ENCODE peak calls at places on chromosome 21, in seven cellular contexts. U is nephron progenitor cell, Q is astrocyte of the spinal cord, E is thyroid gland, Y is dorsolateral prefrontal cortex, I is cardiac fibroblast, A is A673. J is an unnamed sample.

GRCh38 chr21:16193758-16194606 is 464.2 kb downstream of the USP25 start:
- DNase-seq in Y (peak), Q (peak), A (no peak), E (peak), I (peak), U (peak), J (peak)

GRCh38 chr21:17435565-17436543 is 77.0 kb upstream of the CXADR start:
- DNase-seq in A (no peak), Q (no peak), Y (no peak), E (no peak), I (no peak), U (no peak), J (no peak)

GRCh38 chr21:35257413-35257812 is 208.3 kb upstream of the RUNX1 start:
- DNase-seq in I (peak), Y (no peak), E (peak), Q (peak), U (no peak), A (peak), J (no peak)

GRCh38 chr21:35528109-35529042 is 479.3 kb upstream of the RUNX1 start:
- DNase-seq in I (peak), A (no peak), Y (no peak), E (peak), U (peak), Q (no peak), J (no peak)

GRCh38 chr21:16983425-16983824 is 529.4 kb upstream of the CXADR start:
- DNase-seq in E (no peak), U (no peak), I (no peak), Y (no peak), A (no peak), Q (no peak), J (no peak)

GRCh38 chr21:31294691-31295090 is 49.4 kb downstream of the TIAM1 start:
- DNase-seq in A (no peak), I (no peak), Y (peak), E (no peak), U (no peak), Q (no peak), J (no peak)

GRCh38 chr21:36735724-36736310 is 36.9 kb downstream of the SIM2 start:
- DNase-seq in U (no peak), Y (no peak), E (no peak), Q (no peak), A (no peak), I (no peak), J (no peak)

GRCh38 chr21:25809013-25809412 is 74.2 kb downstream of the GABPA start:
- DNase-seq in I (no peak), Y (no peak), Q (no peak), A (no peak), E (no peak), U (no peak), J (no peak)

GRCh38 chr21:35428041-35428400 is 378.9 kb upstream of the RUNX1 start:
- DNase-seq in Q (peak), A (no peak), E (no peak), Y (no peak), U (no peak), I (peak), J (no peak)

GRCh38 chr21:45908536-45909237 is 72.9 kb upstream of the COL6A1 start:
- DNase-seq in A (no peak), Q (no peak), U (no peak), Y (no peak), I (no peak), E (no peak), J (no peak)

GRCh38 chr21:31566061-31566460 is 93.4 kb upstream of the SOD1 start:
- DNase-seq in I (peak), A (no peak), U (no peak), Y (no peak), Q (no peak), E (no peak), J (no peak)

GRCh38 chr21:34986561-34987533 is 62.3 kb downstream of the RUNX1 start:
- DNase-seq in A (no peak), I (peak), Q (peak), U (no peak), Y (no peak), E (no peak), J (no peak)

GRCh38 chr21:9780441-9780937 is 740.9 kb upstream of the TPTE start:
- DNase-seq in E (no peak), Q (no peak), I (no peak), Y (no peak), U (no peak), A (no peak), J (no peak)

GRCh38 chr21:25457411-25457810 is 149.9 kb downstream of the MRPL39 start:
- DNase-seq in U (no peak), I (peak), E (no peak), A (peak), Y (no peak), Q (peak), J (no peak)

GRCh38 chr21:36699026-36699545 is at the start of gene SIM2:
- DNase-seq in Q (no peak), I (peak), Y (no peak), A (peak), E (no peak), U (no peak), J (peak)

GRCh38 chr21:25396135-25396711 is 211.1 kb downstream of the MRPL39 start:
- DNase-seq in U (no peak), A (no peak), Y (no peak), E (no peak), Q (no peak), I (no peak), J (no peak)

GRCh38 chr21:25441835-25442234 is 165.4 kb downstream of the MRPL39 start:
- DNase-seq in Q (no peak), Y (no peak), A (no peak), U (no peak), I (no peak), E (no peak), J (no peak)

GRCh38 chr21:35395728-35396127 is 346.6 kb upstream of the RUNX1 start:
- DNase-seq in Y (no peak), E (no peak), A (no peak), U (no peak), I (peak), Q (no peak), J (no peak)

GRCh38 chr21:36749935-36750578 is 51.1 kb downstream of the SIM2 start:
- DNase-seq in U (peak), I (peak), Q (peak), A (peak), Y (no peak), E (no peak), J (peak)

GRCh38 chr21:36917487-36918158 is 48.8 kb downstream of the HLCS start:
- DNase-seq in Q (peak), E (no peak), I (peak), Y (no peak), U (no peak), A (peak), J (no peak)

GRCh38 chr21:15841856-15842564 is 112.2 kb downstream of the USP25 start:
- DNase-seq in Y (no peak), U (no peak), I (peak), E (no peak), A (peak), Q (peak), J (no peak)

GRCh38 chr21:46326110-46326703 is 2.3 kb downstream of the PCNT start:
- DNase-seq in U (no peak), A (no peak), E (no peak), Q (no peak), I (no peak), Y (no peak), J (no peak)

GRCh38 chr21:16084776-16085364 is 355.1 kb downstream of the USP25 start:
- DNase-seq in Y (peak), I (peak), A (no peak), U (no peak), E (peak), Q (peak), J (no peak)

GRCh38 chr21:39184050-39184980 is 1.1 kb upstream of the PSMG1 start:
- DNase-seq in E (no peak), Y (no peak), A (peak), U (no peak), Q (peak), I (no peak), J (no peak)

GRCh38 chr21:20943476-20944085 is 54.6 kb upstream of the NCAM2 start:
- DNase-seq in A (no peak), Q (no peak), Y (peak), E (no peak), U (no peak), I (no peak), J (no peak)

GRCh38 chr21:36859744-36860501 is 106.5 kb downstream of the HLCS start:
- DNase-seq in I (peak), A (peak), E (peak), Y (no peak), U (peak), Q (peak), J (no peak)

GRCh38 chr21:31180256-31181088 is 142.2 kb upstream of the KRTAP19-8 start:
- DNase-seq in U (no peak), A (peak), I (peak), Q (peak), E (no peak), Y (no peak), J (peak)

GRCh38 chr21:31509108-31510017 is 150.1 kb upstream of the SOD1 start:
- DNase-seq in E (no peak), Y (no peak), I (peak), A (peak), U (peak), Q (peak), J (peak)

GRCh38 chr21:35969281-35969680 is 91.0 kb downstream of the SETD4 start:
- DNase-seq in Y (no peak), A (no peak), U (no peak), Q (no peak), I (no peak), E (no peak), J (no peak)

GRCh38 chr21:36639769-36640168 is 59.1 kb upstream of the SIM2 start:
- DNase-seq in I (no peak), Q (no peak), A (no peak), E (no peak), U (no peak), Y (no peak), J (no peak)

GRCh38 chr21:24470852-24471251 is 1136.4 kb downstream of the MRPL39 start:
- DNase-seq in U (no peak), E (no peak), Q (no peak), A (no peak), I (no peak), Y (no peak), J (no peak)

GRCh38 chr21:36208326-36209013 is 51.8 kb downstream of the DOP1B start:
- DNase-seq in Y (peak), E (no peak), U (no peak), A (no peak), Q (no peak), I (no peak), J (no peak)

GRCh38 chr21:43208561-43209332 is 39.9 kb downstream of the CRYAA start:
- DNase-seq in I (no peak), Y (no peak), A (no peak), E (no peak), Q (no peak), U (no peak), J (no peak)

GRCh38 chr21:30831194-30831765 is 1.7 kb upstream of the KRTAP7-1 start:
- DNase-seq in Q (no peak), A (peak), U (peak), E (no peak), I (peak), Y (no peak), J (peak)

GRCh38 chr21:23811802-23812201 is 1795.5 kb downstream of the MRPL39 start:
- DNase-seq in Q (no peak), E (no peak), A (no peak), U (no peak), Y (no peak), I (no peak), J (no peak)

GRCh38 chr21:20023199-20023598 is 975.0 kb upstream of the NCAM2 start:
- DNase-seq in Y (no peak), E (no peak), A (no peak), U (no peak), I (no peak), Q (no peak), J (no peak)

GRCh38 chr21:45580576-45581321 is 38.5 kb upstream of the SLC19A1 start:
- DNase-seq in U (no peak), Y (no peak), Q (no peak), I (no peak), A (no peak), E (no peak), J (no peak)

GRCh38 chr21:36661511-36662309 is 37.2 kb upstream of the SIM2 start:
- DNase-seq in Q (peak), Y (peak), E (peak), A (peak), I (peak), U (peak), J (peak)

DNA sequence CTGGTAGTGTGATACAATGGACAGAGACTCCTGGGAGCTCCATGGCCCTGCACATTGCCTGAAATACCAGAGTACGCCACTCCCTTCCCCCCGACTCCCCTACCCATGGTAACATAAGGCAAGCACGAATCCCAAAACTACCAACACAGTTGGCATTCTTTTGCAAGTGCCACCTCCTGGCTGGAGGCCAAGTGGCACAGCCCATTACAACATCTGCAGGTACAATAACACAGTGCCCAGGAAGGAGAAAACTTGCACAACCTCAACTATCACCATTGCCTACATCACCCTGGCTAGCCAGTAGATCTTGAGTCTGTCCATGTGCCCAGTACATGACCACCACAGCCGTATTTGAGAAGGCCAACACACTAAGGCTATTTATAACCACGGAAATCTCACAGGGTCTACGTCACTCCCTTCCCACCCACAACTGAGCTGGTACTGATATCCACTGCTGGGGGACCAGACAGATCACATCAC is 11.7 kb downstream of the ADAMTS1 start:
- DNase-seq in E (peak), U (no peak), I (peak), A (no peak), Q (no peak), Y (no peak), J (no peak)
- TF ChIP-seq CTCF in E (no peak), U (no peak), I (no peak), A (no peak), Q (no peak), Y (no peak), J (no peak)

GRCh38 chr21:42147386-42148020 is 71.4 kb upstream of the ABCG1 start:
- DNase-seq in Y (no peak), Q (no peak), U (no peak), I (no peak), E (no peak), A (no peak), J (no peak)

GRCh38 chr21:42146821-42147220 is 72.1 kb upstream of the ABCG1 start:
- DNase-seq in A (no peak), E (no peak), Q (no peak), I (no peak), Y (no peak), U (no peak), J (no peak)

GRCh38 chr21:42144679-42145568 is 73.8 kb downstream of the UMODL1 start:
- DNase-seq in A (no peak), I (no peak), Q (no peak), E (no peak), Y (no peak), U (no peak), J (no peak)

GRCh38 chr21:42145569-42146250 is 73.2 kb upstream of the ABCG1 start:
- DNase-seq in U (peak), Y (peak), Q (peak), I (peak), E (peak), A (peak), J (peak)

GRCh38 chr21:42146251-42146805 is 72.6 kb upstream of the ABCG1 start:
- DNase-seq in Y (no peak), Q (no peak), I (no peak), E (no peak), U (no peak), A (no peak), J (no peak)
- TF ChIP-seq CTCF in Y (no peak), Q (no peak), I (no peak), E (no peak), U (no peak), A (no peak), J (no peak)

GRCh38 chr21:41378849-41379248 is 17.0 kb downstream of the MX2 start:
- DNase-seq in A (no peak), Y (no peak), I (no peak), E (no peak), U (no peak), Q (no peak), J (no peak)
- TF ChIP-seq CTCF in A (no peak), Y (no peak), I (no peak), E (no peak), U (no peak), Q (no peak), J (no peak)

GRCh38 chr21:41957991-41958766 is 4.4 kb upstream of the C2CD2 start:
- DNase-seq in I (peak), U (no peak), Q (peak), A (peak), Y (no peak), E (peak), J (no peak)

GRCh38 chr21:41958886-41959563 is 5.2 kb upstream of the C2CD2 start:
- DNase-seq in E (no peak), A (no peak), Y (no peak), I (no peak), U (no peak), Q (no peak), J (no peak)

GRCh38 chr21:41954654-41955499 is 1.1 kb upstream of the C2CD2 start:
- DNase-seq in Y (no peak), U (no peak), Q (no peak), I (no peak), A (no peak), E (no peak), J (no peak)

GRCh38 chr21:41955516-41955915 is 1.7 kb upstream of the C2CD2 start:
- DNase-seq in E (no peak), A (no peak), U (no peak), I (no peak), Y (no peak), Q (no peak), J (no peak)

GRCh38 chr21:41956926-41957729 is 3.3 kb upstream of the C2CD2 start:
- DNase-seq in E (no peak), A (peak), U (no peak), I (peak), Y (no peak), Q (peak), J (no peak)
- TF ChIP-seq CTCF in E (no peak), A (no peak), U (no peak), I (peak), Y (no peak), Q (no peak), J (no peak)

DNA sequence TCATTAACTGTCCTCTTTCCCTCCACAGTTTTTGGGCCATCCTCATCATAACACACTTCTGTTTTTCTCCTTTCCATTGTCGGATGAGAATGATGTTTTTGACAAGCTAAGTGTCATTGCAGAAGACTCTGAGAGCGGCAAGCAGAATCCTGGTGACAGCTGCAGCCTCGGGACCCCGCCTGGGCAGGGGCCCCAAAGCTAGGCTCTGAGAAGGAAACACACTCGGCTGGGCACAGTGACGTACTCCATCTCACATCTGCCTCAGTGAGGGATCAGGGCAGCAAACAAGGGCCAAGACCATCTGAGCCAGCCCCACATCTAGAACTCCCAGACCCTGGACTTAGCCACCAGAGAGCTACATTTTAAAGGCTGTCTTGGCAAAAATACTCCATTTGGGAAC is 28.6 kb upstream of the IFNAR1 start:
- DNase-seq in E (no peak), I (no peak), Y (no peak), U (no peak), Q (no peak), A (no peak), J (no peak)
- TF ChIP-seq CTCF in E (no peak), I (no peak), Y (no peak), U (no peak), Q (no peak), A (no peak), J (no peak)

DNA sequence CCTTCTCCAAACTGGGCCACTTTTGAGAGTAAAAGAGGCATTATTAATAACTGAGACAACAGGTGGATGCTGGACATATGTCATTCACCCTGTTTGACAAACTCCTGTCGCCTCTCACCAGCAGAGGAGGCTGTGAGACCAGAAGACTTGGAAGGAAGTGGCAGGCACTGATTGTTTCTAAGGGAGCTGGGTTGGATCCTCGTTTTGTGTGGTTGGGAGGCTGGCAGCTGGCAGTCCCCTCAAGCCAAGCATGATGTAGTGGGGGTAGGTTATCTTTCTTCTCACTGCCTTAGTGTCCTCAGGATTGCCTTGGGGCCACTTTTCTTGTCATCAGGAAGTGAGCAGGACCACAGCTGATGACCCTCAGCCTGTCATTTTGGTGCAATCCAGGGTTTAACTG is 86.5 kb upstream of the KCNJ15 start:
- DNase-seq in A (no peak), Y (no peak), I (peak), E (peak), Q (peak), U (peak), J (no peak)
- TF ChIP-seq CTCF in A (no peak), Y (no peak), I (peak), E (no peak), Q (peak), U (peak), J (peak)

GRCh38 chr21:41289431-41289830 is 27.2 kb upstream of the FAM3B start:
- DNase-seq in I (peak), A (peak), U (peak), Y (no peak), Q (no peak), E (peak), J (no peak)
- TF ChIP-seq CTCF in I (no peak), A (no peak), U (no peak), Y (no peak), Q (no peak), E (no peak), J (no peak)

GRCh38 chr21:44444286-44444931 is 10.9 kb upstream of the LRRC3 start:
- DNase-seq in A (no peak), U (peak), Y (no peak), I (no peak), E (no peak), Q (no peak), J (peak)
- TF ChIP-seq CTCF in A (peak), U (no peak), Y (no peak), I (peak), E (no peak), Q (no peak), J (peak)